ENCODE peak calls at places on chromosomes 13 and 19, in ten cellular contexts. One of them, this sample, is unnamed.

GRCh38 chr13:93145199-93145598 is 81.4 kb upstream of the GPC6 start:
- DNase-seq in heart left ventricle: no peak
- DNase-seq in activated T-cell treated with anti-CD3 and anti-CD28 coated beads, Interleukin-2, amount 50 U/mL, for 72 hours: no peak
- DNase-seq in T follicular helper cell: no peak
- DNase-seq in caudate nucleus: no peak
- DNase-seq in fibroblast of the aortic adventitia: no peak
- DNase-seq in ascending aorta: no peak
- DNase-seq in amygdala: no peak
- DNase-seq in neural crest cell: no peak
- DNase-seq in NCI-H524 treated with DMSO at 0.1 percent for 48 hours: no peak
- DNase-seq in this sample: no peak

GRCh38 chr13:34076319-34076718 is 258.4 kb downstream of the RFC3 start:
- DNase-seq in heart left ventricle: no peak
- DNase-seq in activated T-cell treated with anti-CD3 and anti-CD28 coated beads, Interleukin-2, amount 50 U/mL, for 72 hours: no peak
- DNase-seq in T follicular helper cell: no peak
- DNase-seq in caudate nucleus: no peak
- DNase-seq in fibroblast of the aortic adventitia: peak; percentile 58
- DNase-seq in ascending aorta: no peak
- DNase-seq in amygdala: no peak
- DNase-seq in neural crest cell: no peak
- DNase-seq in NCI-H524 treated with DMSO at 0.1 percent for 48 hours: peak; percentile 93
- DNase-seq in this sample: no peak

GRCh38 chr19:2722541-2723344 is 1.6 kb upstream of the DIRAS1 start:
- DNase-seq in heart left ventricle: peak; percentile 67
- DNase-seq in activated T-cell treated with anti-CD3 and anti-CD28 coated beads, Interleukin-2, amount 50 U/mL, for 72 hours: no peak
- DNase-seq in T follicular helper cell: no peak
- DNase-seq in caudate nucleus: no peak
- DNase-seq in fibroblast of the aortic adventitia: peak; percentile 82
- DNase-seq in ascending aorta: peak; percentile 90
- DNase-seq in amygdala: peak; percentile 42
- DNase-seq in neural crest cell: no peak
- DNase-seq in NCI-H524 treated with DMSO at 0.1 percent for 48 hours: no peak
- DNase-seq in this sample: no peak

GRCh38 chr19:17406039-17406886 is 833 bp upstream of the BST2 start:
- DNase-seq in heart left ventricle: no peak
- DNase-seq in activated T-cell treated with anti-CD3 and anti-CD28 coated beads, Interleukin-2, amount 50 U/mL, for 72 hours: peak; percentile 56
- DNase-seq in T follicular helper cell: no peak
- DNase-seq in caudate nucleus: no peak
- DNase-seq in fibroblast of the aortic adventitia: no peak
- DNase-seq in ascending aorta: no peak
- DNase-seq in amygdala: peak; percentile 4
- DNase-seq in neural crest cell: no peak
- DNase-seq in NCI-H524 treated with DMSO at 0.1 percent for 48 hours: no peak
- DNase-seq in this sample: no peak

GRCh38 chr19:41741244-41741554 is 14.1 kb upstream of the CEACAM6 start:
- DNase-seq in heart left ventricle: no peak
- DNase-seq in activated T-cell treated with anti-CD3 and anti-CD28 coated beads, Interleukin-2, amount 50 U/mL, for 72 hours: no peak
- DNase-seq in T follicular helper cell: no peak
- DNase-seq in caudate nucleus: no peak
- DNase-seq in fibroblast of the aortic adventitia: no peak
- DNase-seq in ascending aorta: no peak
- DNase-seq in amygdala: no peak
- DNase-seq in neural crest cell: no peak
- DNase-seq in NCI-H524 treated with DMSO at 0.1 percent for 48 hours: no peak
- DNase-seq in this sample: no peak

GRCh38 chr19:43450545-43450997 is 14.8 kb downstream of the LYPD3 start:
- DNase-seq in heart left ventricle: no peak
- DNase-seq in activated T-cell treated with anti-CD3 and anti-CD28 coated beads, Interleukin-2, amount 50 U/mL, for 72 hours: no peak
- DNase-seq in T follicular helper cell: no peak
- DNase-seq in caudate nucleus: no peak
- DNase-seq in fibroblast of the aortic adventitia: peak; percentile 83
- DNase-seq in ascending aorta: no peak
- DNase-seq in amygdala: no peak
- DNase-seq in neural crest cell: no peak
- DNase-seq in NCI-H524 treated with DMSO at 0.1 percent for 48 hours: no peak
- DNase-seq in this sample: no peak

GRCh38 chr19:33674575-33675367 is 53.0 kb downstream of the CHST8 start:
- DNase-seq in heart left ventricle: no peak
- DNase-seq in activated T-cell treated with anti-CD3 and anti-CD28 coated beads, Interleukin-2, amount 50 U/mL, for 72 hours: no peak
- DNase-seq in T follicular helper cell: no peak
- DNase-seq in caudate nucleus: no peak
- DNase-seq in fibroblast of the aortic adventitia: no peak
- DNase-seq in ascending aorta: no peak
- DNase-seq in amygdala: no peak
- DNase-seq in neural crest cell: no peak
- DNase-seq in NCI-H524 treated with DMSO at 0.1 percent for 48 hours: peak; percentile 91
- DNase-seq in this sample: no peak

GRCh38 chr19:33795370-33796163 is 1.1 kb upstream of the KCTD15 start:
- DNase-seq in heart left ventricle: peak; percentile 91
- DNase-seq in activated T-cell treated with anti-CD3 and anti-CD28 coated beads, Interleukin-2, amount 50 U/mL, for 72 hours: peak; percentile 66
- DNase-seq in T follicular helper cell: no peak
- DNase-seq in caudate nucleus: peak; percentile 27
- DNase-seq in fibroblast of the aortic adventitia: peak; percentile 77
- DNase-seq in ascending aorta: peak; percentile 88
- DNase-seq in amygdala: peak; percentile 67
- DNase-seq in neural crest cell: peak; percentile 85
- DNase-seq in NCI-H524 treated with DMSO at 0.1 percent for 48 hours: peak; percentile 51
- DNase-seq in this sample: peak; percentile 49

GRCh38 chr13:97261254-97262015 is 39.3 kb downstream of the MBNL2 start:
- DNase-seq in heart left ventricle: no peak
- DNase-seq in activated T-cell treated with anti-CD3 and anti-CD28 coated beads, Interleukin-2, amount 50 U/mL, for 72 hours: peak; percentile 36
- DNase-seq in T follicular helper cell: no peak
- DNase-seq in caudate nucleus: no peak
- DNase-seq in fibroblast of the aortic adventitia: no peak
- DNase-seq in ascending aorta: no peak
- DNase-seq in amygdala: no peak
- DNase-seq in neural crest cell: no peak
- DNase-seq in NCI-H524 treated with DMSO at 0.1 percent for 48 hours: no peak
- DNase-seq in this sample: no peak

GRCh38 chr19:47044946-47045866 is 3.2 kb downstream of the TMEM160 start:
- DNase-seq in heart left ventricle: no peak
- DNase-seq in activated T-cell treated with anti-CD3 and anti-CD28 coated beads, Interleukin-2, amount 50 U/mL, for 72 hours: no peak
- DNase-seq in T follicular helper cell: no peak
- DNase-seq in caudate nucleus: no peak
- DNase-seq in fibroblast of the aortic adventitia: no peak
- DNase-seq in ascending aorta: no peak
- DNase-seq in amygdala: no peak
- DNase-seq in neural crest cell: no peak
- DNase-seq in NCI-H524 treated with DMSO at 0.1 percent for 48 hours: no peak
- DNase-seq in this sample: no peak

GRCh38 chr13:63351081-63351480 is 1935.4 kb upstream of the PCDH20 start:
- DNase-seq in heart left ventricle: no peak
- DNase-seq in activated T-cell treated with anti-CD3 and anti-CD28 coated beads, Interleukin-2, amount 50 U/mL, for 72 hours: no peak
- DNase-seq in T follicular helper cell: no peak
- DNase-seq in caudate nucleus: no peak
- DNase-seq in fibroblast of the aortic adventitia: peak; percentile 2
- DNase-seq in ascending aorta: no peak
- DNase-seq in amygdala: no peak
- DNase-seq in neural crest cell: no peak
- DNase-seq in NCI-H524 treated with DMSO at 0.1 percent for 48 hours: no peak
- DNase-seq in this sample: no peak

GRCh38 chr13:111845621-111846351 is 221.2 kb upstream of the SOX1 start:
- DNase-seq in heart left ventricle: no peak
- DNase-seq in activated T-cell treated with anti-CD3 and anti-CD28 coated beads, Interleukin-2, amount 50 U/mL, for 72 hours: no peak
- DNase-seq in T follicular helper cell: no peak
- DNase-seq in caudate nucleus: no peak
- DNase-seq in fibroblast of the aortic adventitia: no peak
- DNase-seq in ascending aorta: no peak
- DNase-seq in amygdala: no peak
- DNase-seq in neural crest cell: no peak
- DNase-seq in NCI-H524 treated with DMSO at 0.1 percent for 48 hours: no peak
- DNase-seq in this sample: no peak

GRCh38 chr13:91347996-91348905 is 764 bp downstream of the MIR17HG start:
- DNase-seq in heart left ventricle: peak; percentile 43
- DNase-seq in activated T-cell treated with anti-CD3 and anti-CD28 coated beads, Interleukin-2, amount 50 U/mL, for 72 hours: peak; percentile 76
- DNase-seq in T follicular helper cell: peak; percentile 56
- DNase-seq in caudate nucleus: peak; percentile 41
- DNase-seq in fibroblast of the aortic adventitia: peak; percentile 37
- DNase-seq in ascending aorta: peak; percentile 70
- DNase-seq in amygdala: peak; percentile 35
- DNase-seq in neural crest cell: peak; percentile 30
- DNase-seq in NCI-H524 treated with DMSO at 0.1 percent for 48 hours: no peak
- DNase-seq in this sample: peak; percentile 64

GRCh38 chr19:32020538-32020937 is 324.9 kb upstream of the ZNF507 start:
- DNase-seq in heart left ventricle: no peak
- DNase-seq in activated T-cell treated with anti-CD3 and anti-CD28 coated beads, Interleukin-2, amount 50 U/mL, for 72 hours: no peak
- DNase-seq in T follicular helper cell: no peak
- DNase-seq in caudate nucleus: no peak
- DNase-seq in fibroblast of the aortic adventitia: no peak
- DNase-seq in ascending aorta: no peak
- DNase-seq in amygdala: no peak
- DNase-seq in neural crest cell: no peak
- DNase-seq in NCI-H524 treated with DMSO at 0.1 percent for 48 hours: no peak
- DNase-seq in this sample: no peak

GRCh38 chr13:109154146-109154545 is 524.7 kb downstream of the MYO16 start:
- DNase-seq in heart left ventricle: no peak
- DNase-seq in activated T-cell treated with anti-CD3 and anti-CD28 coated beads, Interleukin-2, amount 50 U/mL, for 72 hours: no peak
- DNase-seq in T follicular helper cell: no peak
- DNase-seq in caudate nucleus: no peak
- DNase-seq in fibroblast of the aortic adventitia: no peak
- DNase-seq in ascending aorta: no peak
- DNase-seq in amygdala: no peak
- DNase-seq in neural crest cell: no peak
- DNase-seq in NCI-H524 treated with DMSO at 0.1 percent for 48 hours: no peak
- DNase-seq in this sample: no peak

GRCh38 chr13:84845875-84846619 is 953.2 kb downstream of the SLITRK6 start:
- DNase-seq in heart left ventricle: no peak
- DNase-seq in activated T-cell treated with anti-CD3 and anti-CD28 coated beads, Interleukin-2, amount 50 U/mL, for 72 hours: no peak
- DNase-seq in T follicular helper cell: no peak
- DNase-seq in caudate nucleus: no peak
- DNase-seq in fibroblast of the aortic adventitia: no peak
- DNase-seq in ascending aorta: no peak
- DNase-seq in amygdala: no peak
- DNase-seq in neural crest cell: no peak
- DNase-seq in NCI-H524 treated with DMSO at 0.1 percent for 48 hours: no peak
- DNase-seq in this sample: no peak

GRCh38 chr13:98664047-98664446 is 87.1 kb upstream of the STK24 start:
- DNase-seq in heart left ventricle: no peak
- DNase-seq in activated T-cell treated with anti-CD3 and anti-CD28 coated beads, Interleukin-2, amount 50 U/mL, for 72 hours: peak; percentile 77
- DNase-seq in T follicular helper cell: no peak
- DNase-seq in caudate nucleus: peak; percentile 44
- DNase-seq in fibroblast of the aortic adventitia: peak; percentile 14
- DNase-seq in ascending aorta: no peak
- DNase-seq in amygdala: no peak
- DNase-seq in neural crest cell: no peak
- DNase-seq in NCI-H524 treated with DMSO at 0.1 percent for 48 hours: no peak
- DNase-seq in this sample: no peak

GRCh38 chr19:2016041-2016807 is 710 bp upstream of the BTBD2 start:
- DNase-seq in heart left ventricle: peak; percentile 86
- DNase-seq in activated T-cell treated with anti-CD3 and anti-CD28 coated beads, Interleukin-2, amount 50 U/mL, for 72 hours: peak; percentile 74
- DNase-seq in T follicular helper cell: no peak
- DNase-seq in caudate nucleus: peak; percentile 84
- DNase-seq in fibroblast of the aortic adventitia: peak; percentile 89
- DNase-seq in ascending aorta: peak; percentile 89
- DNase-seq in amygdala: peak; percentile 60
- DNase-seq in neural crest cell: peak; percentile 42
- DNase-seq in NCI-H524 treated with DMSO at 0.1 percent for 48 hours: no peak
- DNase-seq in this sample: no peak

GRCh38 chr13:36530050-36530789 is 97.9 kb downstream of the CCNA1 start:
- DNase-seq in heart left ventricle: no peak
- DNase-seq in activated T-cell treated with anti-CD3 and anti-CD28 coated beads, Interleukin-2, amount 50 U/mL, for 72 hours: no peak
- DNase-seq in T follicular helper cell: no peak
- DNase-seq in caudate nucleus: no peak
- DNase-seq in fibroblast of the aortic adventitia: peak; percentile 48
- DNase-seq in ascending aorta: no peak
- DNase-seq in amygdala: no peak
- DNase-seq in neural crest cell: no peak
- DNase-seq in NCI-H524 treated with DMSO at 0.1 percent for 48 hours: no peak
- DNase-seq in this sample: no peak

GRCh38 chr19:32206065-32206464 is 139.3 kb upstream of the ZNF507 start:
- DNase-seq in heart left ventricle: no peak
- DNase-seq in activated T-cell treated with anti-CD3 and anti-CD28 coated beads, Interleukin-2, amount 50 U/mL, for 72 hours: no peak
- DNase-seq in T follicular helper cell: no peak
- DNase-seq in caudate nucleus: no peak
- DNase-seq in fibroblast of the aortic adventitia: no peak
- DNase-seq in ascending aorta: no peak
- DNase-seq in amygdala: no peak
- DNase-seq in neural crest cell: no peak
- DNase-seq in NCI-H524 treated with DMSO at 0.1 percent for 48 hours: no peak
- DNase-seq in this sample: no peak

GRCh38 chr13:103287659-103288058 is 221.4 kb upstream of the SLC10A2 start:
- DNase-seq in heart left ventricle: no peak
- DNase-seq in activated T-cell treated with anti-CD3 and anti-CD28 coated beads, Interleukin-2, amount 50 U/mL, for 72 hours: no peak
- DNase-seq in T follicular helper cell: no peak
- DNase-seq in caudate nucleus: no peak
- DNase-seq in fibroblast of the aortic adventitia: peak; percentile 57
- DNase-seq in ascending aorta: no peak
- DNase-seq in amygdala: no peak
- DNase-seq in neural crest cell: no peak
- DNase-seq in NCI-H524 treated with DMSO at 0.1 percent for 48 hours: no peak
- DNase-seq in this sample: no peak

GRCh38 chr13:43730642-43731041 is 56.1 kb downstream of the ENOX1 start:
- DNase-seq in heart left ventricle: peak; percentile 20
- DNase-seq in activated T-cell treated with anti-CD3 and anti-CD28 coated beads, Interleukin-2, amount 50 U/mL, for 72 hours: no peak
- DNase-seq in T follicular helper cell: no peak
- DNase-seq in caudate nucleus: no peak
- DNase-seq in fibroblast of the aortic adventitia: peak; percentile 17
- DNase-seq in ascending aorta: no peak
- DNase-seq in amygdala: no peak
- DNase-seq in neural crest cell: no peak
- DNase-seq in NCI-H524 treated with DMSO at 0.1 percent for 48 hours: no peak
- DNase-seq in this sample: no peak

GRCh38 chr13:104389722-104390121 is 1323.5 kb upstream of the SLC10A2 start:
- DNase-seq in heart left ventricle: no peak
- DNase-seq in activated T-cell treated with anti-CD3 and anti-CD28 coated beads, Interleukin-2, amount 50 U/mL, for 72 hours: no peak
- DNase-seq in T follicular helper cell: no peak
- DNase-seq in caudate nucleus: no peak
- DNase-seq in fibroblast of the aortic adventitia: peak; percentile 2
- DNase-seq in ascending aorta: no peak
- DNase-seq in amygdala: no peak
- DNase-seq in neural crest cell: no peak
- DNase-seq in NCI-H524 treated with DMSO at 0.1 percent for 48 hours: no peak
- DNase-seq in this sample: no peak

GRCh38 chr13:35839746-35840273 is 291.4 kb downstream of the DCLK1 start:
- DNase-seq in heart left ventricle: peak; percentile 38
- DNase-seq in activated T-cell treated with anti-CD3 and anti-CD28 coated beads, Interleukin-2, amount 50 U/mL, for 72 hours: no peak
- DNase-seq in T follicular helper cell: no peak
- DNase-seq in caudate nucleus: no peak
- DNase-seq in fibroblast of the aortic adventitia: no peak
- DNase-seq in ascending aorta: no peak
- DNase-seq in amygdala: peak; percentile 35
- DNase-seq in neural crest cell: no peak
- DNase-seq in NCI-H524 treated with DMSO at 0.1 percent for 48 hours: no peak
- DNase-seq in this sample: no peak

GRCh38 chr19:12772323-12772722 is 3.0 kb downstream of the HOOK2 start:
- DNase-seq in heart left ventricle: peak; percentile 75
- DNase-seq in activated T-cell treated with anti-CD3 and anti-CD28 coated beads, Interleukin-2, amount 50 U/mL, for 72 hours: no peak
- DNase-seq in T follicular helper cell: no peak
- DNase-seq in caudate nucleus: no peak
- DNase-seq in fibroblast of the aortic adventitia: peak; percentile 18
- DNase-seq in ascending aorta: peak; percentile 79
- DNase-seq in amygdala: no peak
- DNase-seq in neural crest cell: no peak
- DNase-seq in NCI-H524 treated with DMSO at 0.1 percent for 48 hours: no peak
- DNase-seq in this sample: no peak

GRCh38 chr19:21482863-21483276 is 22.5 kb upstream of the ZNF429 start:
- DNase-seq in heart left ventricle: peak; percentile 36
- DNase-seq in activated T-cell treated with anti-CD3 and anti-CD28 coated beads, Interleukin-2, amount 50 U/mL, for 72 hours: peak; percentile 50
- DNase-seq in T follicular helper cell: peak; percentile 66
- DNase-seq in caudate nucleus: no peak
- DNase-seq in fibroblast of the aortic adventitia: peak; percentile 22
- DNase-seq in ascending aorta: peak; percentile 88
- DNase-seq in amygdala: peak; percentile 14
- DNase-seq in neural crest cell: no peak
- DNase-seq in NCI-H524 treated with DMSO at 0.1 percent for 48 hours: no peak
- DNase-seq in this sample: peak; percentile 52

GRCh38 chr13:75334634-75335447 is 147.1 kb downstream of the TBC1D4 start:
- DNase-seq in heart left ventricle: no peak
- DNase-seq in activated T-cell treated with anti-CD3 and anti-CD28 coated beads, Interleukin-2, amount 50 U/mL, for 72 hours: no peak
- DNase-seq in T follicular helper cell: no peak
- DNase-seq in caudate nucleus: no peak
- DNase-seq in fibroblast of the aortic adventitia: no peak
- DNase-seq in ascending aorta: no peak
- DNase-seq in amygdala: no peak
- DNase-seq in neural crest cell: no peak
- DNase-seq in NCI-H524 treated with DMSO at 0.1 percent for 48 hours: no peak
- DNase-seq in this sample: no peak

GRCh38 chr19:12680034-12680433 is 1.6 kb downstream of the DHPS start:
- DNase-seq in heart left ventricle: no peak
- DNase-seq in activated T-cell treated with anti-CD3 and anti-CD28 coated beads, Interleukin-2, amount 50 U/mL, for 72 hours: no peak
- DNase-seq in T follicular helper cell: no peak
- DNase-seq in caudate nucleus: no peak
- DNase-seq in fibroblast of the aortic adventitia: no peak
- DNase-seq in ascending aorta: no peak
- DNase-seq in amygdala: no peak
- DNase-seq in neural crest cell: no peak
- DNase-seq in NCI-H524 treated with DMSO at 0.1 percent for 48 hours: no peak
- DNase-seq in this sample: no peak

This sample was measured in T-helper 17 cell.